ENCODE peak calls at places on chromosome 20, in nine cellular contexts. E is uterus, K is PC-3, J is NCI-H1436, G is dorsolateral prefrontal cortex, I is GM23248, N is A549, D is AG08396, O is B cell. F is an unnamed sample.

GRCh38 chr20:16821211-16822089 is 73.3 kb downstream of the OTOR start:
- DNase-seq in J (no peak), E (no peak), G (no peak), I (peak; percentile 67), D (peak; percentile 50), N (peak; percentile 65), O (peak; percentile 39), K (peak; percentile 69), F (peak; percentile 19)

GRCh38 chr20:44704551-44704971 is 10.6 kb upstream of the CCN5 start:
- DNase-seq in O (no peak), D (no peak), I (peak; percentile 77), N (no peak), G (no peak), E (no peak), K (peak; percentile 46), J (no peak), F (no peak)

GRCh38 chr20:44615876-44616603 is 33.7 kb downstream of the PKIG start:
- DNase-seq in E (no peak), N (no peak), O (no peak), I (no peak), G (peak; percentile 42), D (no peak), K (no peak), J (no peak), F (no peak)

GRCh38 chr20:23754731-23755130 is 4.0 kb upstream of the CST1 start:
- DNase-seq in D (no peak), I (no peak), J (no peak), N (no peak), G (no peak), O (no peak), E (no peak), K (no peak), F (no peak)

GRCh38 chr20:20261159-20261558 is 106.7 kb upstream of the INSM1 start:
- DNase-seq in D (no peak), O (peak; percentile 22), E (no peak), G (no peak), K (no peak), N (no peak), I (no peak), J (no peak), F (no peak)

GRCh38 chr20:7113577-7114466 is 346.3 kb downstream of the BMP2 start:
- DNase-seq in J (peak; percentile 64), I (peak; percentile 40), N (peak; percentile 36), O (no peak), E (no peak), K (peak; percentile 59), D (no peak), G (no peak), F (no peak)

GRCh38 chr20:37850724-37851123 is 52.2 kb upstream of the VSTM2L start:
- DNase-seq in D (no peak), N (no peak), O (no peak), J (no peak), I (peak; percentile 13), E (no peak), G (no peak), K (no peak), F (no peak)

GRCh38 chr20:46939031-46939430 is 44.4 kb downstream of the EYA2 start:
- DNase-seq in K (peak; percentile 38), N (peak; percentile 66), O (no peak), J (no peak), I (peak; percentile 43), D (peak; percentile 36), G (no peak), E (no peak), F (no peak)

GRCh38 chr20:33866398-33867079 is 55.4 kb downstream of the CHMP4B start:
- DNase-seq in N (no peak), E (no peak), G (no peak), D (no peak), I (peak; percentile 31), K (no peak), O (no peak), J (no peak), F (no peak)

GRCh38 chr20:49483018-49483705 is 694 bp upstream of the KCNB1 start:
- DNase-seq in D (no peak), E (no peak), J (no peak), O (no peak), N (no peak), K (no peak), I (no peak), G (no peak), F (no peak)

GRCh38 chr20:19995220-19995863 is 21.8 kb upstream of the NAA20 start:
- DNase-seq in G (no peak), J (peak; percentile 53), O (peak; percentile 74), I (peak; percentile 78), D (no peak), K (peak; percentile 77), N (peak; percentile 61), E (no peak), F (no peak)

GRCh38 chr20:4951299-4951698 is 50.0 kb downstream of the SLC23A2 start:
- DNase-seq in G (no peak), O (no peak), K (peak; percentile 78), E (peak; percentile 27), I (peak; percentile 90), D (peak; percentile 65), N (peak; percentile 53), J (no peak), F (no peak)

GRCh38 chr20:45969712-45970634 is 2.0 kb downstream of the ZNF335 start:
- DNase-seq in I (peak; percentile 85), J (peak; percentile 45), E (no peak), G (no peak), O (peak; percentile 40), D (peak; percentile 79), N (peak; percentile 76), K (peak; percentile 78), F (no peak)

GRCh38 chr20:58682656-58683055 is 9.9 kb upstream of the NPEPL1 start:
- DNase-seq in K (peak; percentile 63), I (peak; percentile 78), D (no peak), E (no peak), J (no peak), G (no peak), N (no peak), O (no peak), F (no peak)

GRCh38 chr20:46362931-46363872 is 43.2 kb downstream of the ELMO2 start:
- DNase-seq in D (no peak), E (no peak), G (no peak), N (no peak), O (no peak), J (no peak), K (no peak), I (peak; percentile 37), F (no peak)

GRCh38 chr20:51331466-51331865 is 211.1 kb downstream of the NFATC2 start:
- DNase-seq in I (no peak), E (no peak), K (no peak), D (no peak), N (no peak), J (no peak), O (no peak), G (peak; percentile 7), F (no peak)

GRCh38 chr20:58179432-58180099 is 48.9 kb downstream of the ANKRD60 start:
- DNase-seq in G (peak; percentile 23), N (peak; percentile 48), J (peak; percentile 24), O (peak; percentile 86), I (peak; percentile 65), D (peak; percentile 82), E (peak; percentile 71), K (peak; percentile 77), F (peak; percentile 58)

GRCh38 chr20:31260326-31260932 is 3.0 kb downstream of the DEFB115 start:
- DNase-seq in N (peak; percentile 44), O (no peak), K (peak; percentile 49), E (no peak), J (no peak), D (no peak), I (peak; percentile 3), G (no peak), F (no peak)

GRCh38 chr20:34632870-34633452 is 43.9 kb downstream of the PIGU start:
- DNase-seq in I (no peak), G (no peak), E (no peak), J (no peak), K (no peak), N (no peak), D (no peak), O (no peak), F (no peak)